ENCODE peak calls at places on chromosomes 5 and 9, in nine cellular contexts. J, E, X, T, P, U, M, C and Z are unnamed samples.
A peak's percentile ranks its signal among the peaks of the same experiment; 100 is the strongest.

GRCh38 chr9:122978586-122978985 is 37.8 kb downstream of the RABGAP1 start:
- DNase-seq in J (no peak), E (no peak), X (no peak), T (no peak), P (no peak), U (no peak), M (no peak), C (no peak), Z (no peak)

GRCh38 chr5:154388842-154389241 is 57.0 kb upstream of the SAP30L start:
- DNase-seq in J (no peak), E (peak; percentile 73), X (no peak), T (no peak), P (no peak), U (no peak), M (no peak), C (no peak), Z (no peak)

GRCh38 chr5:174311531-174312269 is 266.2 kb downstream of the NSG2 start:
- DNase-seq in J (peak; percentile 86), E (peak; percentile 65), X (peak; percentile 47), T (peak; percentile 50), P (peak; percentile 21), U (no peak), M (peak; percentile 72), C (no peak), Z (peak; percentile 83)

GRCh38 chr5:127599847-127600246 is 49.0 kb upstream of the CTXN3 start:
- DNase-seq in J (no peak), E (no peak), X (no peak), T (no peak), P (no peak), U (no peak), M (no peak), C (peak; percentile 67), Z (no peak)

GRCh38 chr5:14399054-14399657 is 182.4 kb upstream of the OTULINL start:
- DNase-seq in J (no peak), E (peak; percentile 54), X (peak; percentile 82), T (peak; percentile 25), P (no peak), U (no peak), M (no peak), C (no peak), Z (no peak)

GRCh38 chr5:33074548-33074947 is 363.4 kb downstream of the NPR3 start:
- DNase-seq in J (no peak), E (no peak), X (no peak), T (no peak), P (no peak), U (no peak), M (no peak), C (no peak), Z (no peak)

GRCh38 chr9:15238646-15239045 is 68.4 kb downstream of the TTC39B start:
- DNase-seq in J (no peak), E (no peak), X (no peak), T (no peak), P (no peak), U (no peak), M (no peak), C (no peak), Z (no peak)

GRCh38 chr5:10607023-10607665 is 43.3 kb downstream of the ANKRD33B start:
- DNase-seq in J (peak; percentile 88), E (peak; percentile 83), X (no peak), T (no peak), P (no peak), U (peak; percentile 95), M (no peak), C (no peak), Z (peak; percentile 73)

GRCh38 chr9:74952281-74953151 is at the start of gene C9orf40:
- DNase-seq in J (peak; percentile 100), E (peak; percentile 93), X (peak; percentile 84), T (peak; percentile 84), P (peak; percentile 86), U (peak; percentile 38), M (peak; percentile 91), C (peak; percentile 93), Z (peak; percentile 93)

GRCh38 chr9:110750272-110750671 is 81.7 kb downstream of the MUSK start:
- DNase-seq in J (no peak), E (no peak), X (peak; percentile 83), T (no peak), P (peak; percentile 61), U (no peak), M (no peak), C (peak; percentile 81), Z (peak; percentile 56)

GRCh38 chr9:127437497-127438264 is 13.5 kb downstream of the ZNF79 start:
- DNase-seq in J (no peak), E (no peak), X (no peak), T (no peak), P (no peak), U (no peak), M (no peak), C (no peak), Z (no peak)

DNA sequence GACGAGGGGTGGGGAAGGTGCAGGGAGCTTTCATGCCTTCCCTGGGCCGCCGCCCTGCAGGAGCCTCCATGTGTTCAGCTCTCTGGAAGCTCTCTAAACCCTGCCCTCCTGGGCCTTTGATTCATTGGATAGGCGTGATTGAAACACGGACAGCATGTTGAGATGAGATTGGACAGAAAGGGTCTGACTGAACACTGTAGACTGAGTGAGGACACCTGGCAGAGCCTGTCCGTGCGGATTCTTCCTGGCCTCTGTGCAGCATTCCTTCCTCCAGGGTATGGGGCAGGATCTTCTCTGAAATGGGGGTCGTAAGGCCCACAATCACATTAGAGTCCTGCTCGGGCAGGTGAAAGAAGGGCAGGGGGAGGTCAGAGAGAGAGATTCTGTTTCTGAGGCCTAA is 12.8 kb downstream of the RPL12 start:
- DNase-seq in J (no peak), E (no peak), X (no peak), T (no peak), P (no peak), U (no peak), M (no peak), C (no peak), Z (no peak)
- TF ChIP-seq POLR2A in J (no peak), E (no peak), X (no peak), T (no peak), P (no peak), U (no peak), M (no peak), C (no peak), Z (no peak)

GRCh38 chr5:158970569-158971014 is 129.1 kb downstream of the EBF1 start:
- DNase-seq in J (no peak), E (no peak), X (no peak), T (no peak), P (no peak), U (no peak), M (no peak), C (no peak), Z (no peak)
- H3K27ac ChIP-seq in J (no peak overlapping the region), E (no peak overlapping the region), X (no peak overlapping the region), T (no peak overlapping the region), P (peak overlapping the region; percentile 18), U (no peak overlapping the region), M (no peak overlapping the region), C (no peak overlapping the region), Z (peak overlapping the region; percentile 10)

DNA sequence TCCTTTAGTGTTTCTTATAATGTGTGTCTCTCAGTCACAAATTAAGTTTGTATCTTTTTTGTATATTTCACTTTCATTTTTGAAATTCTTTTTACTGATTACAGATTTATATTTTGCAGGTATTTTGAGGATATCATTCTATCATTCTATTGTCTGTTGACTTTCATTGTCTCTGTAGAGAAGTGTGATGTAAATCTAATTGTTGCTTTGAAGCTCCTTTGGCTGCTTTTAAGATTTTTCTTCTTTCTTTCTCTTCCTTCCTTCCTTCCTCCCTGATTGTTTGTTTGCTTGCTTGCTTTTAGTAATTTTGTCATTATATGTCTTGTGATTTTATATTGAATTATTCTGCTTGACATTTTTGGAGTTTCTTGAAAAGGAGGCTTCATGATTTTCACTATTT is 75.3 kb upstream of the MAST4 start:
- DNase-seq in J (no peak), E (no peak), X (no peak), T (no peak), P (no peak), U (no peak), M (no peak), C (no peak), Z (no peak)
- TF ChIP-seq POLR2A in J (no peak), E (no peak), X (no peak), T (no peak), P (no peak), U (no peak), M (no peak), C (no peak), Z (no peak)

GRCh38 chr5:113270081-113270480 is 164.7 kb downstream of the TSSK1B start:
- DNase-seq in J (no peak), E (no peak), X (no peak), T (no peak), P (no peak), U (no peak), M (no peak), C (no peak), Z (no peak)

GRCh38 chr5:113271753-113272454 is 162.9 kb downstream of the TSSK1B start:
- DNase-seq in J (no peak), E (no peak), X (no peak), T (no peak), P (no peak), U (no peak), M (no peak), C (no peak), Z (no peak)

GRCh38 chr5:113269023-113269997 is 165.5 kb downstream of the TSSK1B start:
- DNase-seq in J (no peak), E (no peak), X (no peak), T (no peak), P (no peak), U (no peak), M (no peak), C (no peak), Z (no peak)

GRCh38 chr5:113268232-113268631 is 166.6 kb downstream of the TSSK1B start:
- DNase-seq in J (no peak), E (no peak), X (no peak), T (no peak), P (no peak), U (no peak), M (no peak), C (no peak), Z (no peak)

DNA sequence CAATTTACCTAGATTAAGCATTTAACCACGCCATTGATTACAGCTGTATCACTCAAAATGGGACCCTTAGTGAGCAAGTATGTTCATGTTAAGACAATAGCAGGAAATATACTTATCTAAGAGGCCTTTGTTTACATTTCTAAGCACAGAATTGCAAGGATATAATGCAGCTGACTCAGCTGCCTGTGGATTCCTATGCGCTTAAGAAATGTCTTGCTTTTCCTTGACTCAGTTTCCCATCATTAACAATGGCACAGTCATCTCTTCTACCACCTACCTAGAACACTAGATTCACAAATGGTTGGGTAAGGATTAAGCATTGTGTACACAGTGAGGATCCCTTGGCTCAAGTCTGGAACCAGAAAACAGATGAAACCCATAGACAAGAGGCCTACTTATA is 163.8 kb downstream of the TSSK1B start:
- DNase-seq in J (no peak), E (no peak), X (no peak), T (no peak), P (no peak), U (no peak), M (no peak), C (no peak), Z (no peak)
- H3K27ac ChIP-seq in J (no peak overlapping the region), E (no peak overlapping the region), X (no peak overlapping the region), T (no peak overlapping the region), P (no peak overlapping the region), U (no peak overlapping the region), M (no peak overlapping the region), C (no peak overlapping the region), Z (no peak overlapping the region)